ENCODE peak calls at places on chromosome 21, in six cellular contexts. N, B, E, O, A and V are unnamed samples. For H3K9me3, the result is how much of the 10 kb centered on the place peaks cover.

GRCh38 chr21:38306833-38307232 is 50.0 kb downstream of the KCNJ15 start:
- DNase-seq in N (peak), B (no peak), E (no peak), O (no peak), A (no peak), V (no peak)

GRCh38 chr21:33799378-33800090 is 116.1 kb downstream of the ATP5PO start:
- DNase-seq in N (peak), B (no peak), E (no peak), O (no peak), A (no peak), V (no peak)

GRCh38 chr21:29423051-29423450 is 124.3 kb downstream of the BACH1 start:
- DNase-seq in N (no peak), B (no peak), E (no peak), O (no peak), A (no peak), V (no peak)

GRCh38 chr21:45126085-45126687 is 51.8 kb downstream of the ADARB1 start:
- DNase-seq in N (no peak), B (no peak), E (no peak), O (no peak), A (no peak), V (no peak)

GRCh38 chr21:29302340-29302991 is 3.7 kb downstream of the BACH1 start:
- DNase-seq in N (no peak), B (no peak), E (no peak), O (no peak), A (no peak), V (no peak)

GRCh38 chr21:41783476-41784150 is 16.8 kb upstream of the RIPK4 start:
- DNase-seq in N (peak), B (no peak), E (no peak), O (peak), A (peak), V (peak)

GRCh38 chr21:22890656-22891055 is 1892.4 kb downstream of the NCAM2 start:
- DNase-seq in N (no peak), B (no peak), E (no peak), O (no peak), A (no peak), V (no peak)

GRCh38 chr21:34704119-34704518 is 35.3 kb downstream of the CLIC6 start:
- DNase-seq in N (no peak), B (no peak), E (no peak), O (no peak), A (no peak), V (no peak)

GRCh38 chr21:44955141-44955802 is 15.4 kb downstream of the SLX9 start:
- DNase-seq in N (no peak), B (no peak), E (no peak), O (no peak), A (no peak), V (no peak)

GRCh38 chr21:44376606-44377005 is 23.2 kb downstream of the TRPM2 start:
- DNase-seq in N (no peak), B (no peak), E (no peak), O (no peak), A (no peak), V (no peak)

GRCh38 chr21:45558044-45558721 is 15.9 kb upstream of the SLC19A1 start:
- DNase-seq in N (no peak), B (no peak), E (peak), O (no peak), A (peak), V (peak)

GRCh38 chr21:31354604-31355443 is 10.8 kb upstream of the TIAM1 start:
- DNase-seq in N (peak), B (no peak), E (no peak), O (peak), A (peak), V (no peak)

GRCh38 chr21:44527983-44528633 is 11.9 kb downstream of the KRTAP10-1 start:
- DNase-seq in N (no peak), B (no peak), E (no peak), O (no peak), A (no peak), V (peak)

GRCh38 chr21:45034556-45035476 is 39.6 kb upstream of the ADARB1 start:
- DNase-seq in N (no peak), B (peak), E (no peak), O (no peak), A (no peak), V (peak)

GRCh38 chr21:18249542-18250152 is 5.0 kb downstream of the CHODL start:
- DNase-seq in N (no peak), B (no peak), E (no peak), O (no peak), A (no peak), V (no peak)

GRCh38 chr21:18253252-18253651 is 8.6 kb downstream of the CHODL start:
- DNase-seq in N (no peak), B (no peak), E (no peak), O (no peak), A (no peak), V (no peak)

GRCh38 chr21:18252686-18253085 is 8.1 kb downstream of the CHODL start:
- DNase-seq in N (no peak), B (no peak), E (no peak), O (no peak), A (no peak), V (no peak)

GRCh38 chr21:18251065-18251464 is 6.4 kb downstream of the CHODL start:
- DNase-seq in N (no peak), B (no peak), E (no peak), O (no peak), A (no peak), V (no peak)

GRCh38 chr21:18253809-18254208 is 9.2 kb downstream of the CHODL start:
- DNase-seq in N (no peak), B (no peak), E (no peak), O (no peak), A (no peak), V (no peak)
- TF ChIP-seq EP300 in N (no peak), B (no peak), E (no peak), O (no peak), A (no peak), V (no peak)

GRCh38 chr21:46581780-46582307 is 23.0 kb downstream of the S100B start:
- DNase-seq in N (no peak), B (no peak), E (no peak), O (no peak), A (no peak), V (no peak)
- H3K9me3 ChIP-seq in N (under half), B (under half), E (under half), O (under half), A (under half), V (under half)

GRCh38 chr21:25133939-25134338 is 473.3 kb downstream of the MRPL39 start:
- DNase-seq in N (no peak), B (no peak), E (no peak), O (no peak), A (no peak), V (no peak)

GRCh38 chr21:25139390-25139789 is 467.9 kb downstream of the MRPL39 start:
- DNase-seq in N (no peak), B (no peak), E (no peak), O (no peak), A (no peak), V (no peak)
- TF ChIP-seq EP300 in N (no peak), B (no peak), E (no peak), O (no peak), A (no peak), V (no peak)

GRCh38 chr21:27647401-27647800 is 680.5 kb upstream of the ADAMTS5 start:
- DNase-seq in N (no peak), B (no peak), E (no peak), O (no peak), A (no peak), V (no peak)

GRCh38 chr21:27648560-27648959 is 681.7 kb upstream of the ADAMTS5 start:
- DNase-seq in N (no peak), B (no peak), E (no peak), O (no peak), A (no peak), V (no peak)

GRCh38 chr21:27647921-27648320 is 681.0 kb upstream of the ADAMTS5 start:
- DNase-seq in N (no peak), B (no peak), E (no peak), O (no peak), A (no peak), V (no peak)

GRCh38 chr21:27649323-27649722 is 682.4 kb upstream of the ADAMTS5 start:
- DNase-seq in N (no peak), B (no peak), E (no peak), O (no peak), A (no peak), V (no peak)

DNA sequence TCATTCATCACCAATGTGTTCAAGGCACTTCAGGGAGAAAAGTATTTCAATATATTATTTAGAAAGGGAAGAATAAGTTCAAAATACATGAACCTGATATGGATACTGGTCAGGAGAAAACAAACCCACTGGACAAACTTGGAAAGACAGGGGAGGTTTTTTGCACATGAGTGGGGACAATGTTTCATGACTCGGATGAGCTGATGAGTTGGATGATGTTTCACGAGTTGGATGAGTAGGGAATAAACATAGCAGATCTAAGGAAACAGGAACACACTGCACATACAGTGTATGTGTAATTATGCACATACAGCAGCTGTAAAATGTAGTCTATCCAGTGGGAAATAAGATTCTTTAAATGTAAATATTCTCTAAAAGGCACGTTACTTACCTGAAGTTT is 682.9 kb upstream of the ADAMTS5 start:
- DNase-seq in N (no peak), B (no peak), E (no peak), O (no peak), A (no peak), V (no peak)
- H3K9me3 ChIP-seq in N (under half), B (under half), E (under half), O (under half), A (under half), V (under half)

GRCh38 chr21:20250337-20250736 is 747.9 kb upstream of the NCAM2 start:
- DNase-seq in N (no peak), B (no peak), E (no peak), O (no peak), A (no peak), V (no peak)
- TF ChIP-seq EP300 in N (no peak), B (no peak), E (no peak), O (no peak), A (no peak), V (no peak)

GRCh38 chr21:8993284-8993942 is 1528.0 kb upstream of the TPTE start:
- DNase-seq in N (peak), B (no peak), E (no peak), O (no peak), A (no peak), V (no peak)
- H3K9me3 ChIP-seq in N (under half), B (under half), E (under half), O (under half), A (under half), V (under half)